ENCODE peak calls at places on chromosomes 16 and 17, in five cellular contexts. A, C, U, G and K are unnamed samples.

GRCh38 chr17:47719411-47720152 is 13.5 kb upstream of the TBX21 start:
- DNase-seq in G (no peak), A (no peak), U (no peak), C (no peak), K (no peak)

GRCh38 chr16:67036323-67036741 is 7.4 kb downstream of the CBFB start:
- DNase-seq in G (no peak), C (no peak), A (no peak), U (no peak), K (no peak)

GRCh38 chr17:28746611-28747045 is 2.8 kb downstream of the TRAF4 start:
- DNase-seq in G (no peak), U (no peak), A (no peak), C (peak), K (peak)

GRCh38 chr16:66585477-66586239 is 6.4 kb downstream of the CMTM2 start:
- DNase-seq in A (no peak), U (no peak), C (no peak), G (no peak), K (peak)

GRCh38 chr17:29126268-29126923 is 53.8 kb downstream of the MYO18A start:
- DNase-seq in C (no peak), G (no peak), A (no peak), U (no peak), K (no peak)

GRCh38 chr16:88063201-88063773 is 112.1 kb downstream of the BANP start:
- DNase-seq in G (peak), A (no peak), C (no peak), U (no peak), K (no peak)

GRCh38 chr17:74925242-74925641 is 1.2 kb downstream of the OTOP2 start:
- DNase-seq in G (no peak), U (no peak), A (no peak), C (no peak), K (no peak)

GRCh38 chr16:65122974-65123845 is 1.3 kb upstream of the CDH11 start:
- DNase-seq in C (peak), A (peak), G (no peak), U (no peak), K (peak)

GRCh38 chr17:70137451-70138230 is 31.7 kb upstream of the KCNJ2 start:
- DNase-seq in U (no peak), C (peak), A (no peak), G (no peak), K (peak)

GRCh38 chr17:62630365-62631085 is 3.1 kb downstream of the MRC2 start:
- DNase-seq in C (no peak), G (no peak), U (no peak), A (no peak), K (peak)

GRCh38 chr16:83271123-83271522 is 536.7 kb upstream of the HSBP1 start:
- DNase-seq in G (no peak), C (no peak), A (no peak), U (no peak), K (no peak)

GRCh38 chr16:3020604-3021448 is 658 bp downstream of the TNFRSF12A start:
- DNase-seq in C (peak), G (peak), A (peak), U (peak), K (peak)

GRCh38 chr17:32445075-32445427 is 741 bp downstream of the PSMD11 start:
- DNase-seq in C (peak), U (peak), G (no peak), A (peak), K (peak)

GRCh38 chr17:80797741-80798594 is 193.7 kb upstream of the CHMP6 start:
- DNase-seq in U (no peak), G (no peak), A (no peak), C (no peak), K (peak)

GRCh38 chr17:76687278-76688164 is 23.2 kb downstream of the MXRA7 start:
- DNase-seq in U (no peak), G (no peak), C (no peak), A (no peak), K (no peak)

GRCh38 chr16:89320717-89321501 is 103.4 kb downstream of the ZNF778 start:
- DNase-seq in G (no peak), C (peak), U (no peak), A (peak), K (peak)

GRCh38 chr16:67541391-67542263 is 13.0 kb downstream of the RIPOR1 start:
- DNase-seq in A (no peak), C (no peak), G (no peak), U (no peak), K (no peak)

GRCh38 chr16:21283521-21284289 is 5.6 kb upstream of the CRYM start:
- DNase-seq in A (peak), G (no peak), C (peak), U (no peak), K (peak)

GRCh38 chr17:55038291-55038690 is 69.7 kb downstream of the STXBP4 start:
- DNase-seq in C (no peak), G (no peak), A (no peak), U (no peak), K (no peak)

GRCh38 chr17:55341432-55341831 is 76.7 kb downstream of the HLF start:
- DNase-seq in C (no peak), G (no peak), A (no peak), U (no peak), K (no peak)

GRCh38 chr16:10951016-10951415 is 6.7 kb downstream of the CLEC16A start:
- DNase-seq in U (no peak), A (no peak), C (no peak), G (no peak), K (no peak)

GRCh38 chr17:18959071-18959844 is 7.3 kb downstream of the SLC5A10 start:
- DNase-seq in U (no peak), C (no peak), A (peak), G (no peak), K (peak)

GRCh38 chr16:85010446-85010930 is 847 bp downstream of the ZDHHC7 start:
- DNase-seq in U (no peak), A (no peak), C (no peak), G (no peak), K (no peak)

GRCh38 chr17:60335289-60335688 is 56.6 kb downstream of the USP32 start:
- DNase-seq in A (no peak), C (no peak), G (no peak), U (no peak), K (no peak)

GRCh38 chr16:87701505-87701921 is 64.3 kb downstream of the KLHDC4 start:
- DNase-seq in G (no peak), C (no peak), A (no peak), U (no peak), K (no peak)

GRCh38 chr17:77893144-77894044 is 65.1 kb upstream of the TNRC6C start:
- DNase-seq in U (peak), C (no peak), A (no peak), G (no peak), K (no peak)

GRCh38 chr17:76329664-76330063 is 21.6 kb upstream of the QRICH2 start:
- DNase-seq in G (no peak), A (no peak), U (no peak), C (no peak), K (no peak)

GRCh38 chr17:59093702-59094231 is 12.9 kb downstream of the TRIM37 start:
- DNase-seq in A (no peak), U (no peak), C (no peak), G (no peak), K (no peak)

GRCh38 chr17:18186271-18186982 is 2.8 kb downstream of the ALKBH5 start:
- DNase-seq in G (no peak), A (no peak), C (no peak), U (no peak), K (no peak)

GRCh38 chr16:66510711-66511614 is 39.0 kb downstream of the TK2 start:
- DNase-seq in A (no peak), G (no peak), C (no peak), U (no peak), K (no peak)

GRCh38 chr16:2692948-2693651 is 10.8 kb downstream of the KCTD5 start:
- DNase-seq in A (peak), U (no peak), G (no peak), C (peak), K (peak)

GRCh38 chr17:79097226-79098055 is 22.8 kb downstream of the ENGASE start:
- DNase-seq in G (no peak), A (no peak), U (no peak), C (peak), K (peak)

GRCh38 chr17:42260318-42260717 is 15.9 kb downstream of the STAT5B start:
- DNase-seq in U (no peak), A (no peak), C (no peak), G (no peak), K (no peak)

GRCh38 chr17:36545093-36545464 is 360 bp downstream of the GGNBP2 start:
- DNase-seq in G (no peak), C (no peak), A (no peak), U (no peak), K (no peak)

GRCh38 chr17:28169621-28170349 is 127.3 kb downstream of the NLK start:
- DNase-seq in G (no peak), C (no peak), A (no peak), U (no peak), K (no peak)

GRCh38 chr17:76003915-76004314 is 3.3 kb downstream of the CDK3 start:
- DNase-seq in C (no peak), A (no peak), U (no peak), G (no peak), K (no peak)

GRCh38 chr17:31144427-31144826 is 49.6 kb downstream of the NF1 start:
- DNase-seq in C (peak), G (no peak), A (no peak), U (no peak), K (peak)

GRCh38 chr17:31134526-31134925 is 39.7 kb downstream of the NF1 start:
- DNase-seq in A (no peak), C (no peak), U (no peak), G (no peak), K (no peak)

GRCh38 chr17:31136319-31136718 is 41.5 kb downstream of the NF1 start:
- DNase-seq in A (no peak), U (no peak), G (no peak), C (no peak), K (no peak)

DNA sequence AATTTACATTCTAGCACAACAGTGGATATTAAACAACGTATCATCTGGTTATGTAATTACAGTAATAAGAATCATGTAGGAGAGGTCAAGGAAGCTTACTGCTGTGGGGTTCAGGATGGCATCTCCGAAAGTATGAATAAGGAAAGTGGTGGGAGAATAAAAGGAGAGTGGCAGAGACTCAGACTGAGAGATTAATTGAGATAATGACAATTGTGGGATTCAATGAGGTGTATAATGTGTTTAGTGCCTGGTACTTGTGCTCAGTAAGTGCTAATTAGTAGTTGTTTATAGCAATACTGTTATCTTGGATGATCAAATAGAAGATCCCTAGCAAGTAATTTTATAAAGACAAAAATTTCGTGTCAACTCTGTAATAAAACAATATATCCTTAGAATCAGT is 45.4 kb downstream of the NF1 start:
- DNase-seq in C (no peak), G (no peak), A (no peak), U (no peak), K (no peak)
- TF ChIP-seq CTCF in C (no peak), G (no peak), A (no peak), U (no peak), K (no peak)

DNA sequence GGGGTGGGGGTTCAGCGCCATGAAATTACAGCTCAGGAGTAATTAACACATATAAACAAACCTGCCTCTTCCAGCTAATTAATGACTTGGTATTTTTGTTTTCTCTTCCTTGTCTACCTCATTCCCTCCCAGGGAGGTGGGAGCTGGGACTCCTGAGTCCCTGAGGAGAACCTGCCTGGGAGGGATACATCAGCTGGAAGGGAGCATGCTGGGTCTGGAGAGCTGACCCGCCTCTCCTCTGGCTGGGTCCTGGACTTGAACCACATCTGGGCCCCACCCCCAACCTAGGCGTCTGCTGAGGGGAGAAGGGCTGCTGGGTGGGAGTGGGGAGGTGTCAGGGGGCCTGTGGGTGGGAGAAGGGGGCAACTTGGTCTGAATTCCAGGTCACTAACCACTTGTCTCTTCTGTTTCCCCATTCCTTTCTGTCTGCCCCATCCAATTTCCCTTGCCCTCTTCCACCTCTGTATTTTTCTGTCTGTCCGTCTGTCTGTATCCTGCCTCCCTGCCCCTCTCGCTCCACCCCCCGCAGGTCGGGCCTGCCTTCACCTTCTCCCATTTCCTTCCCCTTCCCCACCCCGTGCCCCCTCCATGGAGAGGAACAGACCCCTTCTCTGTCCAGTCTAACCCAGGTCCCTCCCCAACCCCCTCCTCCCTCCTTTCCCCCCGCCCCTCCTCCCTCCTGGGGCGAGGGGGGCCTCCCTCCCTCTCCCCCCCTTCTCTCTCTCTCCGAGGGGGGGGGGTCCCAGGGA is at the start of gene NLGN2:
- DNase-seq in G (no peak), U (no peak), A (no peak), C (peak), K (no peak)
- TF ChIP-seq CTCF in G (no peak), U (no peak), A (no peak), C (no peak), K (no peak)

GRCh38 chr17:64343833-64344637 is 46.6 kb downstream of the PECAM1 start:
- DNase-seq in C (peak), U (no peak), G (no peak), A (peak), K (peak)
- TF ChIP-seq CTCF in C (no peak), U (no peak), G (no peak), A (no peak), K (peak)

GRCh38 chr17:81961087-81961514 is at the start of gene NOTUM:
- DNase-seq in C (peak), U (no peak), A (peak), G (no peak), K (peak)
- TF ChIP-seq CTCF in C (no peak), U (no peak), A (no peak), G (peak), K (peak)

GRCh38 chr16:80887062-80887461 is 82.7 kb upstream of the CDYL2 start:
- DNase-seq in G (no peak), U (no peak), C (no peak), A (no peak), K (no peak)

GRCh38 chr16:80894091-80894490 is 89.7 kb upstream of the CDYL2 start:
- DNase-seq in G (no peak), U (no peak), C (no peak), A (no peak), K (no peak)

DNA sequence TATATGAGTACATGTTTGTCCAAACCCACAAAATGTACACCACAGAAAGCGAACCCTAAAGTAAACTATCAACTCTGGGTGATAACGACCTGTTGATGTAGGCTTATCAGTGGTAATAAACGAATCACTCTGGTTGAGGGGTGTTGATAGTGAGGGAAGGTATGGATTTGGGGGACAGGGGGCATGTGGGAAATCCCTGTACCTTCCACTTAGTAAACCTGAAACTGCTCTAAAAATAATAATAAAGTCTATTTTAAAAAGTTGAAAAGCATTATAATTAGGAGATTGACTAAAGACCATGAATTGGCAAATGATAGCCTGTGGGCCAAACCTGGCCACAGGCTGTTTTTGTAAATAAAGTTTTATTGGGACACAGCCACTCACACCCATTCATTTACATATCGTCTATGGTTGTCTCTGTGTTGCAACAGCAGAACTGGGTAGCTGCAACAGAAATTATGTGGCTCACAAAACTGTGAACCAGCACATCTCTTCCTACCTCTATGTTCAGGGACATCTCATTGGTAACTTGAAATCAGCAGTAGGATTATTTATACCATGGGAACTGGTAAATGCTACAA is 85.5 kb upstream of the CDYL2 start:
- DNase-seq in G (no peak), U (no peak), A (no peak), C (no peak), K (no peak)
- TF ChIP-seq CTCF in G (no peak), U (no peak), A (no peak), C (no peak), K (no peak)